ENCODE peak calls at places on chromosomes 13 and 19, in seven cellular contexts. Q is PC-3, W is MM.1S, X is GM23338, J is neural progenitor cell, D is HCT116, M is hepatocyte. N is an unnamed sample.

GRCh38 chr19:21878646-21879045 is 42.7 kb upstream of the ZNF43 start:
- DNase-seq in X (no peak), W (no peak), J (no peak), D (no peak), M (no peak), Q (no peak), N (no peak)

GRCh38 chr19:13492128-13492527 is 14.2 kb downstream of the CACNA1A start:
- DNase-seq in X (peak; percentile 67), D (no peak), Q (peak; percentile 6), W (no peak), M (no peak), J (no peak), N (peak; percentile 89)

GRCh38 chr19:5480427-5480836 is 25.2 kb downstream of the ZNRF4 start:
- DNase-seq in X (peak; percentile 82), J (peak; percentile 45), D (peak; percentile 28), W (no peak), Q (peak; percentile 44), M (no peak), N (peak; percentile 31)

GRCh38 chr19:35670686-35671085 is 4.4 kb downstream of the UPK1A start:
- DNase-seq in M (no peak), D (no peak), J (no peak), X (no peak), W (no peak), Q (no peak), N (no peak)

GRCh38 chr19:49546825-49547565 is 19.2 kb downstream of the RCN3 start:
- DNase-seq in M (peak; percentile 95), Q (peak; percentile 99), D (peak; percentile 85), W (peak; percentile 76), J (peak; percentile 95), X (peak; percentile 98), N (peak; percentile 94)

GRCh38 chr13:74904547-74904946 is 577.4 kb downstream of the TBC1D4 start:
- DNase-seq in D (no peak), W (no peak), Q (no peak), M (no peak), X (no peak), J (no peak), N (no peak)

GRCh38 chr13:44854264-44855060 is 134.8 kb downstream of the NUFIP1 start:
- DNase-seq in Q (no peak), X (no peak), J (peak; percentile 40), W (no peak), D (no peak), M (peak; percentile 61), N (no peak)

GRCh38 chr19:32971715-32972540 is at the start of the genes CEP89 and FAAP24:
- DNase-seq in X (peak; percentile 99), W (peak; percentile 99), J (peak; percentile 99), Q (peak; percentile 99), D (peak; percentile 99), M (peak; percentile 99), N (peak; percentile 99)

GRCh38 chr13:71605744-71606143 is 261.3 kb downstream of the DACH1 start:
- DNase-seq in J (no peak), W (no peak), D (no peak), Q (no peak), M (no peak), X (no peak), N (no peak)

GRCh38 chr13:20137875-20138274 is 23.0 kb downstream of the GJA3 start:
- DNase-seq in J (no peak), X (no peak), M (no peak), W (no peak), D (no peak), Q (no peak), N (no peak)

GRCh38 chr13:99312493-99312883 is 5.3 kb upstream of the GPR183 start:
- DNase-seq in X (no peak), Q (no peak), D (no peak), M (peak; percentile 24), J (no peak), W (no peak), N (peak; percentile 99)

GRCh38 chr19:51488491-51488890 is 10.2 kb downstream of the CEACAM18 start:
- DNase-seq in Q (no peak), M (no peak), W (no peak), D (no peak), X (no peak), J (no peak), N (no peak)

GRCh38 chr13:42176286-42176685 is 95.7 kb upstream of the AKAP11 start:
- DNase-seq in W (no peak), X (no peak), D (no peak), Q (no peak), M (no peak), J (no peak), N (no peak)

GRCh38 chr19:17871878-17872250 is at the start of gene SLC5A5:
- DNase-seq in Q (peak; percentile 16), X (peak; percentile 42), W (no peak), M (no peak), J (peak; percentile 45), D (no peak), N (no peak)

GRCh38 chr19:17874423-17875135 is 2.8 kb downstream of the SLC5A5 start:
- DNase-seq in D (no peak), J (no peak), M (no peak), Q (no peak), X (no peak), W (no peak), N (no peak)

GRCh38 chr19:17873661-17874422 is 2.1 kb downstream of the SLC5A5 start:
- DNase-seq in X (peak; percentile 94), W (peak; percentile 12), Q (peak; percentile 60), J (peak; percentile 94), D (peak; percentile 48), M (peak; percentile 69), N (peak; percentile 69)

GRCh38 chr19:17871032-17871877 is 490 bp upstream of the SLC5A5 start:
- DNase-seq in D (no peak), X (no peak), J (no peak), Q (no peak), W (no peak), M (no peak), N (no peak)

DNA sequence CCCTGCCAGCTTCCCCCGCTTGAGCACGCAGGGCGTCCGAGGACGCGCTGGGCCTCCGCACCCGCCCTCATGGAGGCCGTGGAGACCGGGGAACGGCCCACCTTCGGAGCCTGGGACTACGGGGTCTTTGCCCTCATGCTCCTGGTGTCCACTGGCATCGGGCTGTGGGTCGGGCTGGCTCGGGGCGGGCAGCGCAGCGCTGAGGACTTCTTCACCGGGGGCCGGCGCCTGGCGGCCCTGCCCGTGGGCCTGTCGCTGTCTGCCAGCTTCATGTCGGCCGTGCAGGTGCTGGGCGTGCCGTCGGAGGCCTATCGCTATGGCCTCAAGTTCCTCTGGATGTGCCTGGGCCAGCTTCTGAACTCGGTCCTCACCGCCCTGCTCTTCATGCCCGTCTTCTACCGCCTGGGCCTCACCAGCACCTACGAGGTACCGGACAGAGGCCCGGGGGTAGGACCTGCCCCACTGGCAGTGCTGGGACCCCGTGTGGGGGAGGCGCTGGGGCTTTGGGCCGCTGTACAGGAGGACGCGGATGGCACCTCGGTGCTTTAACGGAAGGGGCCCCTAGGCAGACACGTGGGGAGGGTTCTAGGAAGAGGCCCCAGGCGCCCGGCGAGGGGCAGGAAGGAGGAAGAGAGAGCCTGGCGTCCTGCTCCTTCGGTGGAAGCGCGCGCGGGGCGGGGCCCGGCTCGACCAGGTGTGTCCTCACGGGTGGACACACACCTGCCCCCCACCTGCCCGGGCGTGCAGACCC is 681 bp downstream of the SLC5A5 start:
- DNase-seq in Q (no peak), M (no peak), W (no peak), X (peak; percentile 39), D (no peak), J (no peak), N (no peak)
- TF ChIP-seq EZH2 in Q (no peak), M (no peak), W (no peak), X (no peak), D (no peak), J (no peak), N (peak; percentile 48)

GRCh38 chr19:11905928-11906327 is 18.3 kb downstream of the ZNF69 start:
- DNase-seq in X (peak; percentile 7), D (no peak), J (no peak), W (no peak), Q (no peak), M (no peak), N (no peak)
- H3K36me3 ChIP-seq in X (peaks cover 90% of the 10 kb centered on the region), D (no peaks in the 10 kb centered on the region), J (peaks cover 57% of the 10 kb centered on the region), W (no peaks in the 10 kb centered on the region), Q (peaks cover 33% of the 10 kb centered on the region), M (peaks cover 29% of the 10 kb centered on the region), N (peaks cover 42% of the 10 kb centered on the region)

DNA sequence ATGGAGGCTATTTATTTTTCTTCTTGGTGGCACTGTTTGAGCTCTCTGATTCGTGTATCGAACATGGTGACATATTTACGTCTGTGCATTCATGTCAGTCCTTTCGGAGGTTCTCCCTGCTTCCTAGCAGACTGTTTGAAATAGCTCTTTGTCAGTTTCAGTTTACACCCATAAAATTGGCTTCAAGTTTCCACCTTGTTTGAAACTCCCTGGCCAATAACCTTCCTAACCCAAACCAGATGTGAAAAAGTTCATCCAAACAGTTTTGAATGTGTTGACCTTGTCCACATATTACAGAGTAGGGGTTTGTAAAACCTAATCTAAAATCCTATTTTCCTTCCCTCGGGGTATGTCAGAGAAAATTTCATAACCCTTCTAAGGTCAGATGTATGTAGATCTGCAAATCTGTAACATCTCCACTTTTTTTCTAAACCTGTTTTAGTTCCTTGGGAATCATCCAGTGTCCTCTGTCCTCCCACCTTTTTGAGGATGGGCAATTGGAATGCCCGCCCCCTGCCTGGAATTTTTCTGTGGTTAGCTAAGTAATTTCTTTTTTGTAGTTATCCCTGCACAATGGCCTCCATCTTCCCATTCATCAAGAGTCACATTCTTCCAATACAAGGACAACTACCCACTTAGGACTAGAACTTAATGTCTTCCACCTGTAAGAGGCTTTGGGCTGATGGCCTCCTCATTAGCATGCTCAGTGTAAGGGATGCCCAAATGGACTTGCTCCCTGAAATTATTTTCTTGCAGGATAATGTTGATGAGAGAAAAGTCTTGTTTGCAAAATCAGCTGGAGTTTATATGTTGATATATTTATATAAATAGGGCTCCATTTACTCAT is 499.8 kb downstream of the GPC6 start:
- DNase-seq in J (peak; percentile 14), W (no peak), M (no peak), D (no peak), X (peak; percentile 43), Q (no peak), N (no peak)
- TF ChIP-seq EZH2phosphoT487 in J (no peak), W (no peak), M (no peak), D (no peak), X (no peak), Q (no peak), N (no peak)

GRCh38 chr13:32824671-32825070 is 191.6 kb upstream of the KL start:
- DNase-seq in J (peak; percentile 16), W (no peak), M (peak; percentile 77), X (peak; percentile 70), Q (peak; percentile 95), D (peak; percentile 64), N (peak; percentile 88)

GRCh38 chr13:32823597-32823996 is 192.6 kb upstream of the KL start:
- DNase-seq in M (no peak), W (no peak), X (no peak), Q (no peak), D (no peak), J (no peak), N (no peak)

GRCh38 chr13:32828711-32829110 is 187.5 kb upstream of the KL start:
- DNase-seq in D (no peak), J (no peak), M (no peak), X (no peak), W (no peak), Q (no peak), N (no peak)

GRCh38 chr13:32824061-32824460 is 192.2 kb upstream of the KL start:
- DNase-seq in Q (no peak), M (no peak), W (no peak), J (no peak), D (no peak), X (no peak), N (no peak)

GRCh38 chr13:32825481-32825880 is 190.7 kb upstream of the KL start:
- DNase-seq in M (no peak), J (no peak), D (no peak), X (no peak), W (no peak), Q (no peak), N (no peak)
- TF ChIP-seq EZH2 in M (no peak), J (no peak), D (no peak), X (no peak), W (no peak), Q (no peak), N (no peak)

N was measured in GM23248.